ENCODE peak calls at places on chromosomes 13 and 19, in six cellular contexts. T, H, M, W, S and A are unnamed samples. For H3K4me1, the result is how much of the 10 kb centered on the place peaks cover.

GRCh38 chr19:34430738-34431625 is 2.8 kb downstream of the UBA2 start:
- DNase-seq in T (peak), H (no peak), M (no peak), W (peak), S (peak), A (no peak)

GRCh38 chr19:48540110-48540509 is 11.9 kb upstream of the SULT2B1 start:
- DNase-seq in T (no peak), H (no peak), M (no peak), W (no peak), S (no peak), A (no peak)

GRCh38 chr13:21925720-21926119 is 254.8 kb downstream of the FGF9 start:
- DNase-seq in T (peak), H (no peak), M (no peak), W (no peak), S (no peak), A (no peak)

GRCh38 chr13:97276862-97277269 is 54.7 kb downstream of the MBNL2 start:
- DNase-seq in T (no peak), H (no peak), M (no peak), W (no peak), S (no peak), A (no peak)

GRCh38 chr13:68984688-68985319 is 1122.8 kb upstream of the ATXN8OS start:
- DNase-seq in T (no peak), H (no peak), M (no peak), W (no peak), S (no peak), A (no peak)

GRCh38 chr19:38073806-38074685 is 150.0 kb downstream of the DPF1 start:
- DNase-seq in T (peak), H (peak), M (no peak), W (peak), S (no peak), A (no peak)

GRCh38 chr13:110876592-110876991 is 38.3 kb downstream of the ANKRD10 start:
- DNase-seq in T (peak), H (no peak), M (no peak), W (no peak), S (no peak), A (no peak)

GRCh38 chr13:113275387-113275786 is 21.7 kb upstream of the LAMP1 start:
- DNase-seq in T (peak), H (peak), M (peak), W (peak), S (peak), A (no peak)

GRCh38 chr19:6739884-6740588 is 556 bp downstream of the TRIP10 start:
- DNase-seq in T (peak), H (peak), M (no peak), W (peak), S (no peak), A (no peak)

GRCh38 chr19:29277107-29277506 is 64.2 kb upstream of the UQCRFS1 start:
- DNase-seq in T (peak), H (peak), M (no peak), W (no peak), S (no peak), A (peak)

GRCh38 chr19:10922638-10923014 is 5.8 kb downstream of the YIPF2 start:
- DNase-seq in T (no peak), H (no peak), M (no peak), W (no peak), S (no peak), A (no peak)

GRCh38 chr19:54937926-54938325 is 9.4 kb downstream of the NLRP7 start:
- DNase-seq in T (no peak), H (peak), M (no peak), W (no peak), S (no peak), A (no peak)

GRCh38 chr13:109156181-109156935 is 526.9 kb downstream of the MYO16 start:
- DNase-seq in T (no peak), H (no peak), M (peak), W (no peak), S (peak), A (no peak)

GRCh38 chr13:59281453-59281852 is 882.3 kb downstream of the DIAPH3 start:
- DNase-seq in T (peak), H (no peak), M (no peak), W (no peak), S (no peak), A (no peak)

GRCh38 chr19:18300930-18301717 is 19.7 kb upstream of the JUND start:
- DNase-seq in T (no peak), H (peak), M (no peak), W (no peak), S (no peak), A (peak)
- H3K4me1 ChIP-seq in T (under half), H (under half), M (under half), W (under half), S (under half), A (under half)

GRCh38 chr13:95100525-95101121 is 200.6 kb downstream of the ABCC4 start:
- DNase-seq in T (no peak), H (no peak), M (peak), W (no peak), S (peak), A (no peak)

GRCh38 chr13:95098916-95099315 is 202.3 kb downstream of the ABCC4 start:
- DNase-seq in T (no peak), H (no peak), M (no peak), W (no peak), S (no peak), A (no peak)

DNA sequence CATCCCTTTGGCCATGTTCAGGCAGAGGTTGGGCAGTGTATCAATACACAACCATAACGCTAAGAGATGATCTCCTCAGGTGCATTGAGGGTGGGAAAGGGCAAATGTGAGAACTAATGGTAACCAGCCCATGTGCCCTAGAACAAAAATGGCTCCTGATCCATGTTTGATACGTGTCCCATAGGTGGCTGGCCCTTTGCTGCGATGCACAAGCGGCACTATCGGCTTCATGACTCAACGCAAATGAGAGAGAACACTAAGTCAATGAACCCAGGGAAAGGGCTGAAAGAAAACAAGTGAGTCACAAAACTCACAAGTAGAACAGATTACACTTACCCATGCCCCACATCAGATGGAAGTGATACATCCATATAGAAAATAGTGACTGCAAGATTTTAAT is 201.7 kb downstream of the ABCC4 start:
- DNase-seq in T (no peak), H (no peak), M (no peak), W (no peak), S (peak), A (no peak)
- TF ChIP-seq POLR2AphosphoS5 in T (no peak), H (no peak), M (no peak), W (no peak), S (peak), A (no peak)

GRCh38 chr19:845707-846481 is 5.1 kb downstream of the PRTN3 start:
- DNase-seq in T (no peak), H (no peak), M (no peak), W (no peak), S (no peak), A (no peak)

GRCh38 chr19:843836-844299 is 3.1 kb downstream of the PRTN3 start:
- DNase-seq in T (no peak), H (no peak), M (no peak), W (no peak), S (no peak), A (no peak)

GRCh38 chr19:840519-841206 is at the start of gene PRTN3:
- DNase-seq in T (no peak), H (no peak), M (no peak), W (no peak), S (no peak), A (no peak)

GRCh38 chr19:844300-844971 is 3.6 kb downstream of the PRTN3 start:
- DNase-seq in T (no peak), H (no peak), M (no peak), W (no peak), S (no peak), A (no peak)

DNA sequence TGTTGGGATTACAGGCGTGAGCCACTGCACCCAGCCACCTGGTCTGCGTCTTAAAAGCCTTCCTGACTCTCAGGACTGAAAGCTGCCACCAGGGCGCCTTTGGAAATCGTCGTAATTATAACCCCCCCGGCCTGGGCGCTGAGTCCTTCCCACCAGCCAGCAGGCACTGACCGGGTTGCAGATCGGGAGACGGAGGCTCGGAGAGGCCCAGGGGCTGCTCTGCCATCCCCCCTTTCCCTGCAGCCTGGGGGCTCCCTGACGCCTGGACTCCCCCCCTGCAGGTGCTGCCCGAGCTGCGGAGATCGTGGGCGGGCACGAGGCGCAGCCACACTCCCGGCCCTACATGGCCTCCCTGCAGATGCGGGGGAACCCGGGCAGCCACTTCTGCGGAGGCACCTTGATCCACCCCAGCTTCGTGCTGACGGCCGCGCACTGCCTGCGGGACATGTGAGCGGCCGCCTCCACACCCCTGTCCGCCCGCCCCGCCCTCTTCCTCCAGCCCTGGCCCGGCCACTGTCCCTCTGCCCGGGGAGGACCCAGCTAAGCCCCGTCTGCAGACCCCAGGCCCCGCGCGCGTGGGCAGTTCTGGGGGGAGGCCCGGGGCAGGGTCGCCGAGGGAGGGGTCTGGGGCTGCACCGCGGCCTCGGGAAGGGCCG is 2.5 kb downstream of the PRTN3 start:
- DNase-seq in T (peak), H (no peak), M (no peak), W (peak), S (no peak), A (no peak)
- TF ChIP-seq CTCF in T (no peak), H (no peak), M (no peak), W (no peak), S (no peak), A (no peak)

GRCh38 chr19:46928951-46929350 is 68.2 kb downstream of the ARHGAP35 start:
- DNase-seq in T (peak), H (no peak), M (no peak), W (no peak), S (no peak), A (no peak)
- H3K4me1 ChIP-seq in T (under half), H (under half), M (under half), W (half or more), S (half or more), A (under half)

GRCh38 chr19:45070861-45071544 is 5.3 kb downstream of the ZNF296 start:
- DNase-seq in T (no peak), H (no peak), M (peak), W (peak), S (no peak), A (no peak)

GRCh38 chr19:45070214-45070613 is 6.1 kb downstream of the ZNF296 start:
- DNase-seq in T (no peak), H (no peak), M (no peak), W (no peak), S (no peak), A (no peak)

GRCh38 chr19:45069056-45069455 is 7.2 kb downstream of the ZNF296 start:
- DNase-seq in T (peak), H (no peak), M (peak), W (peak), S (no peak), A (no peak)

GRCh38 chr19:45071969-45072790 is 4.1 kb downstream of the ZNF296 start:
- DNase-seq in T (no peak), H (no peak), M (no peak), W (no peak), S (no peak), A (no peak)

DNA sequence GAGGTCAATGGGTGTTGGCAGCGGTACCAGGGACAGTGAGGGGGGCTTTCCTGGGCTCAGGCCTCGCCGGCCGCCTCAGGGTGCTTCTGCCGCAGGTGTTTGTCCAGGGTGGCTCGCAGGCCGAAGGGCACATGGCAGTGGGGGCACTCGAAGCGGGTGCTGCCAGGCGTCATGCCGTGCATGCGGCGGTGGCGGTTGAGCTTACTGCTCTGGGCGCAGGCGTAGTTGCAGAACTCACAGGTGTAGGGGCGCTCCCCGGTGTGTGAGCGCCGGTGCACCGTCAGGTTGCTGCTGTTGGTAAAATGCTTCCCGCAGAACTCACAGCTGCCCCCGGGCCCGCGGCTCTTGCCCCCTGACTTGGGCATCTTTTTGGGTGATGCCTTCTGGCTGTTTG is 4.7 kb downstream of the ZNF296 start:
- DNase-seq in T (no peak), H (no peak), M (no peak), W (peak), S (no peak), A (no peak)
- TF ChIP-seq POLR2AphosphoS5 in T (no peak), H (no peak), M (no peak), W (no peak), S (no peak), A (no peak)

GRCh38 chr13:35712907-35713685 is 236.6 kb upstream of the MAB21L1 start:
- DNase-seq in T (peak), H (no peak), M (no peak), W (peak), S (no peak), A (no peak)
- TF ChIP-seq CTCF in T (no peak), H (no peak), M (no peak), W (no peak), S (no peak), A (no peak)

DNA sequence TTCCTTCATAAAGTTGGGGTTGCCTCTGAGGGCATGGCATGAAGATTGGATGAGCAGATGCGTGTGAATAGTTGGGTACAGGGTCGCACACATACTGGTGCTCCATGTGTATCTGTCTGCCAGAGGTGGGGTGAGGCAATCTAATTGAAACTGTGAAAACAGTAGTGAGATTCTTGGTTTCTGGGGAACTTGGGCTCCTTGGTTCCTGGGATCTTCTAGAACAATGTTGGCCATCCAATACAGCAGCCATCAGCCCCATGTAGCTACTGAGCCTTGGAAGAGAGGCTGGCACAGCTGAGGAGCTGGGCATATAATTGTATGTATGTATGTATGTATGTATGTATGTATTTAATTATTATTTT is 616 bp downstream of the FCHO1 start:
- DNase-seq in T (no peak), H (no peak), M (no peak), W (no peak), S (no peak), A (no peak)
- H3K4me1 ChIP-seq in T (under half), H (under half), M (under half), W (under half), S (under half), A (under half)

GRCh38 chr13:30145709-30146367 is 161.5 kb downstream of the KATNAL1 start:
- DNase-seq in T (no peak), H (no peak), M (no peak), W (no peak), S (no peak), A (no peak)

GRCh38 chr13:30140973-30141372 is 166.4 kb downstream of the KATNAL1 start:
- DNase-seq in T (no peak), H (no peak), M (no peak), W (no peak), S (no peak), A (no peak)

GRCh38 chr13:30141773-30142501 is 165.4 kb downstream of the KATNAL1 start:
- DNase-seq in T (no peak), H (no peak), M (no peak), W (no peak), S (no peak), A (no peak)

GRCh38 chr13:30142502-30143211 is 164.7 kb downstream of the KATNAL1 start:
- DNase-seq in T (peak), H (peak), M (peak), W (peak), S (no peak), A (peak)

DNA sequence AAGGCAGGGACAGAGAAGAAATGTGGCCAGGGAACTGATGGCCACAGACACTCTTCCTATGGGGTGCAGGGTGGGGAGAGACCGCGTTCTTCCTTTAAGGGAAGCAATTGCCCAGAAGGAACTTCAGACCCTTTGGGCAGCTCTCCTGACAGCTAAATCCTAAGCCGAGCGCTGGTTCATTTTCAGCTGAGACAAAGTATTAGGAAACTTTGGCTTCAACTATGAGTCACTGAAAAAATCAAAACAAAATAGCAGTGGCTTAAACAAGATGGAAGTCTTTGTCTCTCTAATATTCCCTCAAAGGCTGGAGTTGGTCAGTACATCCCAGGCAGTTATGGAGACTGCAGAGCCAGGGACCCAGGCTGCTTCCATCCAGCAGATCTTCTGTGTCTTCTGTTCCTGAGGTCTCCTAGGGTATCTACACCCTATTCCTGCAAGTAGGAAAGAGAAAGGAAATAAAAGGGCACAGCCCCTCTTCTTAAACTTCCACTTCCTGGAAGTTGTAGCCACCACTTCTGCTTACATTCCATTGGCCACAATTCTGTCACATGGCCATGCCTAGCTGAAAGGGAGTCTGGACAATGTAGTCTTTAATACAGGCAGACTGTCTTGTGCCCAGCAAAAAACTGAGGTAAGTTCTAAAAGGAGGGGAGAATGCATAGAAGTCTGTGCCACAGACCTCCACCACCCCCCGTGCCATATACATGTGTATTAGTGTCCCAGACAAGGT is 163.5 kb downstream of the KATNAL1 start:
- DNase-seq in T (no peak), H (no peak), M (no peak), W (no peak), S (no peak), A (no peak)
- TF ChIP-seq POLR2AphosphoS5 in T (no peak), H (no peak), M (no peak), W (no peak), S (no peak), A (no peak)

DNA sequence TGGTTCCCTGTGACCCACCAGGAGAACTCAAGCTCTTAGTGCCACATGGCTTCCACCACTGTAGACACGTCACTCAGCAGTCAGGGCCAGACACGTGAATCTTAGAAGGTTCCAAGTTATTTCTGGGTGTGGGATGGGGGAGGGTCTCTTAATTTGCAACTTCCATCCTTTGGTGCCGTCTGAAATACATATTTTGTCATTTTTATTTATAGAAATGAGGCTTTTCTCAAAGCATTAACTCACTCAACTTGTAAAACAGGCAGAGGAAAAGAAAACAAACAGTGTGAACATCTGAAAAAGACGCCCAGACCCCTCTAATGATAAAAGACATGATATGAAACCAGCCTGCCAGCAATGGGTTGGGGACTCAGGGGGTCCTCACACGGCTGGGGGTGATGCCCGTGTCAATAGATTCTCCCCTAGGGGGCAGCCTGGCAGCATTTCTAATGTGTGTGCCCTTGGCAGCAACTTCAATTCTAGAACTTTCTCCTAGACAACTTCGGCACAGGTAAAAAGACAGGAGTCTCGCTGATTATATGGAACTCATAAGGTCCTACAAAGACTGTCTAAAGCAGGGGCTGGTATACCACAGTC is 15.4 kb downstream of the PIP5K1C start:
- DNase-seq in T (no peak), H (no peak), M (no peak), W (no peak), S (no peak), A (no peak)
- TF ChIP-seq CTCF in T (peak), H (no peak), M (no peak), W (peak), S (no peak), A (no peak)